ENCODE peak calls at places on chromosome 6, in five cellular contexts. One of them, this sample, is unnamed.

GRCh38 chr6:30690403-30691207 is at the start of gene NRM:
- DNase-seq in RWPE1: peak
- DNase-seq in left lung: peak
- DNase-seq in H9: peak
- DNase-seq in GM06990: peak
- DNase-seq in this sample: peak

GRCh38 chr6:131116755-131117360 is 18.4 kb upstream of the AKAP7 start:
- DNase-seq in H9: no peak
- DNase-seq in GM06990: peak
- DNase-seq in left lung: no peak
- DNase-seq in RWPE1: peak
- DNase-seq in this sample: peak

GRCh38 chr6:97778290-97779038 is 495.4 kb upstream of the MMS22L start:
- DNase-seq in left lung: no peak
- DNase-seq in H9: peak
- DNase-seq in GM06990: no peak
- DNase-seq in RWPE1: no peak
- DNase-seq in this sample: no peak

GRCh38 chr6:149234051-149234962 is 83.2 kb upstream of the TAB2 start:
- DNase-seq in RWPE1: peak
- DNase-seq in H9: no peak
- DNase-seq in GM06990: no peak
- DNase-seq in left lung: no peak
- DNase-seq in this sample: no peak

GRCh38 chr6:31355540-31355988 is 1.4 kb downstream of the HLA-B start:
- DNase-seq in H9: no peak
- DNase-seq in RWPE1: no peak
- DNase-seq in GM06990: peak
- DNase-seq in left lung: no peak
- DNase-seq in this sample: no peak

GRCh38 chr6:2714359-2714895 is 36.3 kb downstream of the MYLK4 start:
- DNase-seq in left lung: no peak
- DNase-seq in GM06990: no peak
- DNase-seq in RWPE1: peak
- DNase-seq in H9: no peak
- DNase-seq in this sample: no peak

GRCh38 chr6:84882768-84883766 is 118.7 kb upstream of the TBX18 start:
- DNase-seq in left lung: no peak
- DNase-seq in H9: no peak
- DNase-seq in RWPE1: no peak
- DNase-seq in GM06990: no peak
- DNase-seq in this sample: no peak

GRCh38 chr6:161284653-161285052 is 10.8 kb upstream of the AGPAT4 start:
- DNase-seq in left lung: no peak
- DNase-seq in RWPE1: no peak
- DNase-seq in H9: no peak
- DNase-seq in GM06990: no peak
- DNase-seq in this sample: no peak

GRCh38 chr6:82270791-82271392 is 23.3 kb upstream of the IBTK start:
- DNase-seq in left lung: no peak
- DNase-seq in RWPE1: peak
- DNase-seq in GM06990: peak
- DNase-seq in H9: no peak
- DNase-seq in this sample: peak

GRCh38 chr6:141677598-141678211 is 455.0 kb upstream of the GJE1 start:
- DNase-seq in H9: no peak
- DNase-seq in left lung: no peak
- DNase-seq in GM06990: no peak
- DNase-seq in RWPE1: peak
- DNase-seq in this sample: no peak
- TF ChIP-seq CTCF in H9: peak
- TF ChIP-seq CTCF in left lung: peak
- TF ChIP-seq CTCF in GM06990: peak
- TF ChIP-seq CTCF in RWPE1: peak
- TF ChIP-seq CTCF in this sample: peak

GRCh38 chr6:32484614-32484998 is 44.9 kb downstream of the HLA-DRA start:
- DNase-seq in GM06990: no peak
- DNase-seq in RWPE1: no peak
- DNase-seq in left lung: no peak
- DNase-seq in H9: no peak
- DNase-seq in this sample: no peak
- TF ChIP-seq CTCF in GM06990: no peak
- TF ChIP-seq CTCF in RWPE1: no peak
- TF ChIP-seq CTCF in left lung: no peak
- TF ChIP-seq CTCF in H9: no peak
- TF ChIP-seq CTCF in this sample: no peak

DNA sequence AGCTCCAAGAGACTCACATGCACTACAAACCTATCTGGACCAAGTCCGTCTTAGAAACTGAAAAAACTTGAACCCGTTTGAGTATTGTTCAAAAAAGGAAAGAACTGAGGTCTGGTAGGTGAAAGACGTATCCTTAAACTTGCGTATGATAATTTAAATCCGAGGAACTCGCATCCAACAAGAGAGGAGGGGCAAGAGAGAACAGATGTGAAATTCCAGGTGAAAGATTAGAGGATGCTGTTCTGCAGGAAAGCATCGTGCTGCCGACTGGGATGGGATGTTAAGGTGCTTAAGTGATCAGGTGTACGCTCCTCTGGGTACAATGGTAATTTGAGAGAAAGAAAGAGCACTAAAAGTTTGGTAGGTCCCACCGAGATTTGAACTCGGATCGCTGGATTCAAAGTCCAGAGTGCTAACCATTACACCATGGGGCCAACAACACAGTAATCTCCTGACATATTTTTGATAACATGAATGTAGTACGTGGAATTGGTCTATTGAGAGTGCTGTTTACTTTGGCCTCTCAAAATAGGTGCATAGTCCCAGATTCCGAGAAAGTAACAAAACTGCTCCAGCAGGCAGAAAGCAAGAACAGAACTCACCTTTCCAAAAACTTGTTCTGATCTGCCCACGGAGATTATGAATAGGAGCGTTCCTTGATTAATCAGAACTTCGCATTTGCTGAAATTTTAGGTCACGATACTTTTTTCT is 53.5 kb upstream of the BTN3A2 start:
- DNase-seq in RWPE1: no peak
- DNase-seq in H9: peak
- DNase-seq in left lung: no peak
- DNase-seq in GM06990: peak
- DNase-seq in this sample: no peak
- TF ChIP-seq CTCF in RWPE1: no peak
- TF ChIP-seq CTCF in H9: no peak
- TF ChIP-seq CTCF in left lung: no peak
- TF ChIP-seq CTCF in GM06990: no peak
- TF ChIP-seq CTCF in this sample: no peak

GRCh38 chr6:118735320-118735719 is 83.9 kb upstream of the CEP85L start:
- DNase-seq in GM06990: no peak
- DNase-seq in RWPE1: no peak
- DNase-seq in H9: peak
- DNase-seq in left lung: no peak
- DNase-seq in this sample: peak
- TF ChIP-seq CTCF in GM06990: peak
- TF ChIP-seq CTCF in RWPE1: no peak
- TF ChIP-seq CTCF in H9: peak
- TF ChIP-seq CTCF in left lung: no peak
- TF ChIP-seq CTCF in this sample: peak

This sample was measured in GM10248.